ENCODE peak calls at places on chromosomes 5 and 9, in four cellular contexts. U, Y, E and P are unnamed samples.

GRCh38 chr9:12817702-12818101 is 42.9 kb downstream of the LURAP1L start:
- DNase-seq in U (peak; percentile 76), Y (no peak), E (no peak), P (no peak)

GRCh38 chr9:4933861-4934260 is 51.2 kb upstream of the JAK2 start:
- DNase-seq in U (no peak), Y (no peak), E (no peak), P (no peak)

GRCh38 chr9:6628714-6629113 is 16.8 kb downstream of the GLDC start:
- DNase-seq in U (peak; percentile 61), Y (no peak), E (no peak), P (no peak)

GRCh38 chr9:35598863-35599590 is 6.0 kb upstream of the TESK1 start:
- DNase-seq in U (peak; percentile 65), Y (no peak), E (no peak), P (no peak)

GRCh38 chr5:80915716-80916115 is 44.4 kb upstream of the RASGRF2 start:
- DNase-seq in U (no peak), Y (no peak), E (no peak), P (no peak)

GRCh38 chr9:14323083-14323968 is 9.4 kb upstream of the NFIB start:
- DNase-seq in U (no peak), Y (no peak), E (no peak), P (no peak)

GRCh38 chr5:148915224-148915803 is 88.9 kb downstream of the ADRB2 start:
- DNase-seq in U (no peak), Y (no peak), E (no peak), P (no peak)

GRCh38 chr5:169847519-169847918 is 132.8 kb downstream of the INSYN2B start:
- DNase-seq in U (no peak), Y (no peak), E (no peak), P (no peak)

GRCh38 chr5:3301316-3301715 is 294.3 kb upstream of the IRX1 start:
- DNase-seq in U (no peak), Y (no peak), E (no peak), P (no peak)

GRCh38 chr5:9540791-9541190 is 5.1 kb downstream of the SEMA5A start:
- DNase-seq in U (no peak), Y (no peak), E (no peak), P (no peak)

GRCh38 chr5:26388946-26389345 is 649.4 kb downstream of the CDH9 start:
- DNase-seq in U (no peak), Y (no peak), E (no peak), P (no peak)

GRCh38 chr5:82735160-82735789 is 341.9 kb downstream of the TMEM167A start:
- DNase-seq in U (peak; percentile 69), Y (no peak), E (no peak), P (no peak)

GRCh38 chr5:111863801-111864200 is 106.8 kb upstream of the NREP start:
- DNase-seq in U (no peak), Y (no peak), E (no peak), P (no peak)
- TF ChIP-seq SP1 in U (no peak), Y (no peak), E (no peak), P (no peak)

DNA sequence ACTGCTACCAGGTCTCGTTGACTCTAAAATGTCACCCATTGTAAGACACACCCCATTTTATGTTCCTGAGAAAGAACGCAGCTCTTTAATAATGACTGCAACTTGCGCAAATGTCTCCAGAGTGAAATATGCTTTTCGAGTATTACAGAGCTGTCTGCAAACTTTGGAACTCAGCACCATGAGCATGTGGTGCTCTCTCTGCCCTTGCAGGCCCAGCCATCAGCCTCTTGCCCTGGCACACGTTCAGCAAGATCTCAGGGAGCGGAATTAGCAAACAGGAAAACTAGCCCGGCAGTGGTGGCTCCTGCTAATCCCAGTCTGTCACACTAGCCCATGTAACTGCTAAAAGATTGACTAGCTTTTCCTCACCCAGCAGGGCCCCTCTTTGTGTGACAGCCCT is 114.5 kb upstream of the SLC1A3 start:
- DNase-seq in U (no peak), Y (no peak), E (no peak), P (no peak)
- TF ChIP-seq SUZ12 in U (no peak), Y (no peak), E (no peak), P (no peak)

GRCh38 chr5:8208307-8208706 is 339.4 kb downstream of the MTRR start:
- DNase-seq in U (no peak), Y (no peak), E (no peak), P (no peak)
- TF ChIP-seq SP1 in U (no peak), Y (no peak), E (no peak), P (no peak)

GRCh38 chr5:16663848-16664247 is 47.1 kb upstream of the RETREG1 start:
- DNase-seq in U (no peak), Y (no peak), E (no peak), P (no peak)
- TF ChIP-seq SUZ12 in U (no peak), Y (no peak), E (no peak), P (no peak)

DNA sequence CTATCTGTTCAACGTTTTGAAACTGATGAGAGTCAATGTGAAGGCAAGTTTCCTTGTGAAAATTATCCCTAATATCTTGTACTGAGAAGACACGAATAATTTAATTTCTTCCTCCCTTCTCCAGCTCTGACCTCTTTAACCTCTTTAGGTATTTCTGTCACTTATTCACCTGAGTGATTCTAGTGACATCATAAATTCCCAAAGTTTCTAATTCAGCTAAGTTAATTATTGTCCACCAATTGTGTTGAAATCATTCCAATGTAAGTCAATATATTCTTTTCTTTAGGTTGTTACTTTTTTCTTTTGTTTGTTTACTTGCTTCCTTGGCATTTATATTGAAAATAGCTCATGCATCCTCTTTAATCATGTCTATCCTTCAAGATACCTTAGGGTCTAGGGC is 143.8 kb downstream of the PAPPA start:
- DNase-seq in U (no peak), Y (no peak), E (no peak), P (no peak)
- TF ChIP-seq SP1 in U (no peak), Y (no peak), E (no peak), P (no peak)

GRCh38 chr5:78526049-78526525 is 122.5 kb downstream of the LHFPL2 start:
- DNase-seq in U (no peak), Y (no peak), E (peak; percentile 48), P (no peak)
- TF ChIP-seq SUZ12 in U (no peak), Y (no peak), E (no peak), P (no peak)

GRCh38 chr9:136203406-136204085 is 1.4 kb downstream of the LHX3 start:
- DNase-seq in U (no peak), Y (no peak), E (no peak), P (no peak)
- TF ChIP-seq SP1 in U (no peak), Y (no peak), E (no peak), P (no peak)

GRCh38 chr5:168706655-168707069 is 127.5 kb upstream of the PANK3 start:
- DNase-seq in U (peak; percentile 25), Y (peak; percentile 9), E (no peak), P (peak; percentile 61)
- TF ChIP-seq SUZ12 in U (no peak), Y (no peak), E (no peak), P (no peak)

GRCh38 chr9:92164490-92164889 is 49.3 kb upstream of the SPTLC1 start:
- DNase-seq in U (no peak), Y (no peak), E (no peak), P (no peak)
- TF ChIP-seq SP1 in U (no peak), Y (no peak), E (no peak), P (no peak)

GRCh38 chr5:84724181-84724580 is 339.5 kb upstream of the EDIL3 start:
- DNase-seq in U (no peak), Y (no peak), E (no peak), P (no peak)

GRCh38 chr5:84729326-84729725 is 344.6 kb upstream of the EDIL3 start:
- DNase-seq in U (no peak), Y (no peak), E (no peak), P (no peak)

GRCh38 chr5:84727708-84728107 is 343.0 kb upstream of the EDIL3 start:
- DNase-seq in U (no peak), Y (no peak), E (no peak), P (no peak)

GRCh38 chr5:84725946-84726570 is 341.4 kb upstream of the EDIL3 start:
- DNase-seq in U (no peak), Y (no peak), E (no peak), P (no peak)

DNA sequence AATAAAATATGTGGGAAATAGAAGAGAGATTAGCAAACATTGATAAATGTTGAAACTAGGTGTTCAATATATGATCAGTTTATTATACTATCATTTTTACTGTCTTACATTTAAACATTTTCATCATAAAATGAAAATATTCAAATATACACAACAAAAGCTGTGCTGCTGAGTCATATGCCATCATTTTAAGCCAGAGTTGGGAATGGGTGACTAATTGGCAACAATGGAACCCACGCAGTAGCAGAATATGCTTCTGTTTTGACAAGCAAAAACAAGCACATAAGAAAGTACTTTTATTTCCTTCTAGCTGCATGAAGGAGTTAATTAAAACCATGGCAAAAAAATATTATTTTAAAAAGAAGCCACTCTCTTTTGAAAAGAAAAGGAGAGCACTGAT is 340.0 kb upstream of the EDIL3 start:
- DNase-seq in U (no peak), Y (no peak), E (no peak), P (no peak)
- TF ChIP-seq SUZ12 in U (no peak), Y (no peak), E (no peak), P (no peak)